ENCODE peak calls at places on chromosomes 16 and 17, in four cellular contexts. D is GM12878, W is HepG2, S is K562. Q is an unnamed sample.

GRCh38 chr16:56288019-56288418 is 96.7 kb downstream of the GNAO1 start:
- DNase-seq in D (no peak), W (no peak), S (no peak), Q (no peak)

GRCh38 chr16:4454618-4455017 is 19.8 kb downstream of the NMRAL1 start:
- DNase-seq in D (no peak), W (no peak), S (no peak), Q (peak; percentile 59)

GRCh38 chr16:50879873-50880695 is 138.2 kb downstream of the CYLD start:
- DNase-seq in D (no peak), W (no peak), S (no peak), Q (peak; percentile 77)

GRCh38 chr16:24572069-24572468 is 32.7 kb downstream of the RBBP6 start:
- DNase-seq in D (no peak), W (no peak), S (no peak), Q (no peak)

GRCh38 chr16:10497132-10498088 is 83.0 kb downstream of the EMP2 start:
- DNase-seq in D (no peak), W (no peak), S (peak; percentile 95), Q (no peak)

GRCh38 chr16:85718682-85719081 is 29.9 kb upstream of the GINS2 start:
- DNase-seq in D (no peak), W (peak; percentile 25), S (peak; percentile 67), Q (peak; percentile 76)

GRCh38 chr16:81852347-81852746 is 73.3 kb downstream of the PLCG2 start:
- DNase-seq in D (no peak), W (no peak), S (no peak), Q (no peak)

GRCh38 chr16:9123871-9124270 is 32.4 kb downstream of the HAPSTR1 start:
- DNase-seq in D (no peak), W (no peak), S (no peak), Q (no peak)

GRCh38 chr17:13776027-13776551 is 174.4 kb upstream of the HS3ST3A1 start:
- DNase-seq in D (no peak), W (no peak), S (no peak), Q (no peak)

GRCh38 chr17:74750039-74750326 is 1.6 kb downstream of the NHERF1 start:
- DNase-seq in D (no peak), W (no peak), S (no peak), Q (no peak)

GRCh38 chr16:74734361-74735161 is 33.9 kb upstream of the MLKL start:
- DNase-seq in D (no peak), W (no peak), S (no peak), Q (peak; percentile 86)

GRCh38 chr16:12377497-12377896 is 401.0 kb downstream of the SNX29 start:
- DNase-seq in D (no peak), W (peak; percentile 31), S (peak; percentile 11), Q (no peak)

GRCh38 chr16:64982581-64982980 is 139.3 kb downstream of the CDH11 start:
- DNase-seq in D (no peak), W (no peak), S (no peak), Q (no peak)

GRCh38 chr16:86191663-86192062 is 292.7 kb downstream of the IRF8 start:
- DNase-seq in D (no peak), W (no peak), S (no peak), Q (no peak)

GRCh38 chr17:77141846-77142449 is 1.2 kb downstream of the SEC14L1 start:
- DNase-seq in D (no peak), W (no peak), S (no peak), Q (no peak)

GRCh38 chr17:71111460-71111859 is 942.1 kb downstream of the KCNJ2 start:
- DNase-seq in D (no peak), W (peak; percentile 21), S (no peak), Q (no peak)

GRCh38 chr17:2580156-2580555 is 13.3 kb upstream of the PAFAH1B1 start:
- DNase-seq in D (no peak), W (no peak), S (no peak), Q (no peak)

GRCh38 chr17:2582493-2582892 is 11.0 kb upstream of the PAFAH1B1 start:
- DNase-seq in D (no peak), W (no peak), S (no peak), Q (no peak)

GRCh38 chr17:2580641-2581040 is 12.8 kb upstream of the PAFAH1B1 start:
- DNase-seq in D (no peak), W (no peak), S (no peak), Q (no peak)
- TF ChIP-seq REST in D (no peak), W (no peak), S (no peak), Q (no peak)

DNA sequence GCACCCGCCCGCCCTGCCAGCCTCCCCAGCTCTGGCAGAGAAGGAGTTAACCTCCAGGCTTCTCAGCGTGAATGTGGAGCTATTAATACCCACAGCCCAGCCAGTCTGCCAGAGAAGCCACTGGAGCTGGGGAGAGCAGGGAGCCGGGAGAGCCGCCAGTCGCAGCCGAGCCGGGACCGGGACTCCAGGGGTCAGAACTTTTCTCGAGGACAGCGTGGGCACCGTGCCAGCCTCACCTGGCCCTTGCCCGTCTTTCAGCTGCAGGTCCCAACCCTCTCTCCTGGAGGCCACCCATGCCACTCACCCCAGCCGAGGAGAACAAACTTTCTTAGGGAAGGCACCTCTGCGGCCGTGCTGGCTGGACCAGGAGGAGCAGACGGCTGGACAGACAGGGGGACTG is 33.8 kb upstream of the SBK1 start:
- DNase-seq in D (no peak), W (no peak), S (no peak), Q (peak; percentile 47)
- TF ChIP-seq EZH2 in D (no peak), W (no peak), S (no peak), Q (no peak)

DNA sequence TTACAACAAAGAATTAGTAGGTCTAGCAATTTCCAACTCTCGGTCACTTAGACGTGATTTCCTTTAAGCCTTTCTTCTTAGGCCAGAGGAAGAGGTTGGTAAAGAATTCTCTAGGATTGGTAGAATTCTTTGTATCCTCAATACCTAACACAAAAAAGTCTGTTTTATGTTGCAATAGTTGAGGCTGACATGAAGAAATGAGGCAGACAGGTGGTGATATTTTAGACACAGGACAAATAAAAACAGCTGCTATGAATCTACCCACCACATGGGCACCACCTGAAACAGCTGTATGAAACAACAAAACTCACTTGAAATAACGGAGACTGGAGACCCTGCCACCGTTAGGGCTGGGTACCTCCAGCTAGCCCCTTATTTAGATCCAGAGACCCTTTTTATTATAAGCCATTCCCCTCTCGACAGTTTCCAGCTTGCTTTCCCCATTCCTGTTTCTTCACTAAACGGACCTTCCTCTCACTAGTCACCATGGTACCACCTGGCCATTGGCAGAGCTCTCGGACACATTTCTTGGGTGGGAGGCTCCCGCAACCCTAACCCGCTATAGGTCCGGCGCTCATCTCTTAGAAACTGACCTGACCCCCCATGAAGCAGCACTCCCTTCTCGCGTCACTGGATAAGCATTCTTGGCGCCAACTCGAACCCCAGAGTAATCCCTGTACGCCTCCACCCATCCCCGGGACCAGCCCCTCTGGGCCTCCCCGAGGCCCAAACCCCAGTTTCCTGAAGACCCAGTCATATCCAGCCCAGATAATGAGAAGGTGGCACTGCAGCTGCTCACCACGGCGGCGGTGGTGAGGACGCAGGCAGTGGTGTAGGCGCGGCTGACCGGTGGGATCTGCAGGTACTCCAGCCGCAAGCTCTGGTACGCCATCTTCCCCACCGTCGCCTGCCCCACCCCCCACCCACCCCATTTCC is at the start of gene DERL2:
- DNase-seq in D (no peak), W (peak; percentile 33), S (peak; percentile 65), Q (peak; percentile 81)
- TF ChIP-seq CREB1 in D (no peak), W (no peak), S (no peak), Q (peak; percentile 47)

DNA sequence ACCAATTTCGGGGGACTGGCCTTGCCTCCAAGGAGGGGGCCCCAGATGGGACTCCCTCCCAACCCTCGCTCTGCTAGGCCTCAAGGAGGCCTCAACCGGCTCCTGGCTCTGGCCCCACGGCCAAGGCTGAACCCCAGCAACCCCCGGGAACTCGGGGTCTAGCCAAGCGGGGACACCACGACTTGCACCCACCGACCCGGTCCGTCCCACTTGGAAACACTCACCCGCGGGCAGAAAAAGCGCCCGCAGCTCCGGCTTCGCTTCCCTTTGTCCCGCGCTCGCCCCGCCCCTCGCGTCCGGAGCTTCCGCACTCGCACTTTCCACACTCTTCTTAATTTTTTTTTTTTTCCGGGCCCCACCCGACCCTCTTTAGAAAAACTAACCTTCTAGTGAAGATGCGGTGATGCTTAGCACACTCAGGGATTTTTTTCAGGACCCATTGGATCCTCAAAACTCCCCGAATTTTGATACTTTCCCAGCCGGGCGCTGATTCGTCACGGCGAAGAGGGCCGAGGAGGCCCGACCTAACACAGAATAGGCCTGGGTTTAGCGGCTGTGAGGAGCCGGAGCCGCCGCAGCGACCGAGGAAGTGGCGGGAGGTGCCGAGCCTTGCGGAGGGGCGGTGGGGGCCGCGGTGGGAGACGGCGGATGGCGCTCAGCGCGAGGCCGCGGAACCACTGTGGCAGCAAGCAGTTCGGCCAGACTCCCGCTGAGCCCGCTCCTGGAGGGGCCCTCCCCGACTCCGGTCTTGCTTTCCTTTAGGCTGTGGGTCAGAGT is at the start of gene SMARCE1:
- DNase-seq in D (no peak), W (peak; percentile 66), S (peak; percentile 79), Q (peak; percentile 76)
- TF ChIP-seq REST in D (no peak), W (no peak), S (no peak), Q (no peak)

GRCh38 chr17:48548687-48549621 is 4.0 kb upstream of the HOXB2 start:
- DNase-seq in D (no peak), W (no peak), S (no peak), Q (no peak)

GRCh38 chr17:48547839-48548686 is 3.2 kb upstream of the HOXB2 start:
- DNase-seq in D (no peak), W (no peak), S (peak; percentile 91), Q (peak; percentile 66)

GRCh38 chr17:48546187-48546923 is 1.4 kb upstream of the HOXB2 start:
- DNase-seq in D (no peak), W (no peak), S (peak; percentile 69), Q (peak; percentile 80)

GRCh38 chr17:48545539-48545938 is 630 bp upstream of the HOXB2 start:
- DNase-seq in D (no peak), W (no peak), S (peak; percentile 45), Q (no peak)

GRCh38 chr17:48546924-48547838 is 2.3 kb upstream of the HOXB2 start:
- DNase-seq in D (no peak), W (no peak), S (peak; percentile 94), Q (no peak)
- TF ChIP-seq EZH2 in D (no peak), W (no peak), S (no peak), Q (peak; percentile 64)